ENCODE peak calls at places on chromosome 11, in six cellular contexts. One of them, this sample, is unnamed.

GRCh38 chr11:126485021-126485781 is 129.7 kb downstream of the ST3GAL4 start:
- DNase-seq in nephron progenitor cell: no peak
- DNase-seq in COR-L47: no peak
- DNase-seq in ELF-1: no peak
- DNase-seq in endothelial cell: no peak
- DNase-seq in stimulated activated CD4-positive, alpha-beta T cell treated with anti-CD3 and anti-CD28 coated beads, Interleukin-1b, Interleukin-23, amount 100 ng/mL, for 48 hours: no peak
- DNase-seq in this sample: no peak

GRCh38 chr11:131281316-131281715 is 89.1 kb upstream of the NTM start:
- DNase-seq in nephron progenitor cell: no peak
- DNase-seq in COR-L47: no peak
- DNase-seq in ELF-1: no peak
- DNase-seq in endothelial cell: no peak
- DNase-seq in stimulated activated CD4-positive, alpha-beta T cell treated with anti-CD3 and anti-CD28 coated beads, Interleukin-1b, Interleukin-23, amount 100 ng/mL, for 48 hours: no peak
- DNase-seq in this sample: no peak

GRCh38 chr11:79066456-79067354 is 374.1 kb downstream of the TENM4 start:
- DNase-seq in nephron progenitor cell: peak
- DNase-seq in COR-L47: no peak
- DNase-seq in ELF-1: peak
- DNase-seq in endothelial cell: no peak
- DNase-seq in stimulated activated CD4-positive, alpha-beta T cell treated with anti-CD3 and anti-CD28 coated beads, Interleukin-1b, Interleukin-23, amount 100 ng/mL, for 48 hours: no peak
- DNase-seq in this sample: no peak

GRCh38 chr11:34599406-34599901 is 21.4 kb upstream of the EHF start:
- DNase-seq in nephron progenitor cell: no peak
- DNase-seq in COR-L47: no peak
- DNase-seq in ELF-1: no peak
- DNase-seq in endothelial cell: no peak
- DNase-seq in stimulated activated CD4-positive, alpha-beta T cell treated with anti-CD3 and anti-CD28 coated beads, Interleukin-1b, Interleukin-23, amount 100 ng/mL, for 48 hours: no peak
- DNase-seq in this sample: no peak

GRCh38 chr11:132962026-132962425 is 570.3 kb downstream of the OPCML start:
- DNase-seq in nephron progenitor cell: no peak
- DNase-seq in COR-L47: no peak
- DNase-seq in ELF-1: peak
- DNase-seq in endothelial cell: no peak
- DNase-seq in stimulated activated CD4-positive, alpha-beta T cell treated with anti-CD3 and anti-CD28 coated beads, Interleukin-1b, Interleukin-23, amount 100 ng/mL, for 48 hours: no peak
- DNase-seq in this sample: no peak

GRCh38 chr11:100687032-100687629 is at the start of gene ARHGAP42:
- DNase-seq in nephron progenitor cell: peak
- DNase-seq in COR-L47: peak
- DNase-seq in ELF-1: peak
- DNase-seq in endothelial cell: peak
- DNase-seq in stimulated activated CD4-positive, alpha-beta T cell treated with anti-CD3 and anti-CD28 coated beads, Interleukin-1b, Interleukin-23, amount 100 ng/mL, for 48 hours: peak
- DNase-seq in this sample: peak

GRCh38 chr11:130470832-130471706 is 22.6 kb downstream of the ADAMTS15 start:
- DNase-seq in nephron progenitor cell: no peak
- DNase-seq in COR-L47: no peak
- DNase-seq in ELF-1: no peak
- DNase-seq in endothelial cell: no peak
- DNase-seq in stimulated activated CD4-positive, alpha-beta T cell treated with anti-CD3 and anti-CD28 coated beads, Interleukin-1b, Interleukin-23, amount 100 ng/mL, for 48 hours: no peak
- DNase-seq in this sample: no peak

GRCh38 chr11:57974830-57975229 is 48.9 kb upstream of the OR9Q1 start:
- DNase-seq in nephron progenitor cell: no peak
- DNase-seq in COR-L47: no peak
- DNase-seq in ELF-1: no peak
- DNase-seq in endothelial cell: no peak
- DNase-seq in stimulated activated CD4-positive, alpha-beta T cell treated with anti-CD3 and anti-CD28 coated beads, Interleukin-1b, Interleukin-23, amount 100 ng/mL, for 48 hours: no peak
- DNase-seq in this sample: no peak

GRCh38 chr11:6391548-6392134 is 1.4 kb downstream of the SMPD1 start:
- DNase-seq in nephron progenitor cell: no peak
- DNase-seq in COR-L47: peak
- DNase-seq in ELF-1: no peak
- DNase-seq in endothelial cell: no peak
- DNase-seq in stimulated activated CD4-positive, alpha-beta T cell treated with anti-CD3 and anti-CD28 coated beads, Interleukin-1b, Interleukin-23, amount 100 ng/mL, for 48 hours: no peak
- DNase-seq in this sample: no peak

GRCh38 chr11:90476442-90477007 is 253.7 kb upstream of the CHORDC1 start:
- DNase-seq in nephron progenitor cell: peak
- DNase-seq in COR-L47: peak
- DNase-seq in ELF-1: no peak
- DNase-seq in endothelial cell: peak
- DNase-seq in stimulated activated CD4-positive, alpha-beta T cell treated with anti-CD3 and anti-CD28 coated beads, Interleukin-1b, Interleukin-23, amount 100 ng/mL, for 48 hours: peak
- DNase-seq in this sample: peak

GRCh38 chr11:82225930-82226329 is 507.7 kb downstream of the FAM181B start:
- DNase-seq in nephron progenitor cell: no peak
- DNase-seq in COR-L47: peak
- DNase-seq in ELF-1: no peak
- DNase-seq in endothelial cell: no peak
- DNase-seq in stimulated activated CD4-positive, alpha-beta T cell treated with anti-CD3 and anti-CD28 coated beads, Interleukin-1b, Interleukin-23, amount 100 ng/mL, for 48 hours: no peak
- DNase-seq in this sample: no peak

GRCh38 chr11:72375241-72375640 is 59.1 kb downstream of the CLPB start:
- DNase-seq in nephron progenitor cell: no peak
- DNase-seq in COR-L47: no peak
- DNase-seq in ELF-1: no peak
- DNase-seq in endothelial cell: no peak
- DNase-seq in stimulated activated CD4-positive, alpha-beta T cell treated with anti-CD3 and anti-CD28 coated beads, Interleukin-1b, Interleukin-23, amount 100 ng/mL, for 48 hours: no peak
- DNase-seq in this sample: no peak

GRCh38 chr11:45133871-45134270 is 12.6 kb upstream of the PRDM11 start:
- DNase-seq in nephron progenitor cell: no peak
- DNase-seq in COR-L47: no peak
- DNase-seq in ELF-1: no peak
- DNase-seq in endothelial cell: no peak
- DNase-seq in stimulated activated CD4-positive, alpha-beta T cell treated with anti-CD3 and anti-CD28 coated beads, Interleukin-1b, Interleukin-23, amount 100 ng/mL, for 48 hours: no peak
- DNase-seq in this sample: no peak

GRCh38 chr11:113021111-113021510 is 59.9 kb downstream of the NCAM1 start:
- DNase-seq in nephron progenitor cell: no peak
- DNase-seq in COR-L47: no peak
- DNase-seq in ELF-1: no peak
- DNase-seq in endothelial cell: no peak
- DNase-seq in stimulated activated CD4-positive, alpha-beta T cell treated with anti-CD3 and anti-CD28 coated beads, Interleukin-1b, Interleukin-23, amount 100 ng/mL, for 48 hours: no peak
- DNase-seq in this sample: no peak

GRCh38 chr11:27401760-27402316 is 38.8 kb upstream of the CCDC34 start:
- DNase-seq in nephron progenitor cell: no peak
- DNase-seq in COR-L47: no peak
- DNase-seq in ELF-1: no peak
- DNase-seq in endothelial cell: no peak
- DNase-seq in stimulated activated CD4-positive, alpha-beta T cell treated with anti-CD3 and anti-CD28 coated beads, Interleukin-1b, Interleukin-23, amount 100 ng/mL, for 48 hours: no peak
- DNase-seq in this sample: no peak

GRCh38 chr11:1165256-1166041 is 7.7 kb downstream of the MUC5AC start:
- DNase-seq in nephron progenitor cell: no peak
- DNase-seq in COR-L47: no peak
- DNase-seq in ELF-1: no peak
- DNase-seq in endothelial cell: no peak
- DNase-seq in stimulated activated CD4-positive, alpha-beta T cell treated with anti-CD3 and anti-CD28 coated beads, Interleukin-1b, Interleukin-23, amount 100 ng/mL, for 48 hours: no peak
- DNase-seq in this sample: no peak

GRCh38 chr11:16512163-16512562 is 155.8 kb upstream of the SOX6 start:
- DNase-seq in nephron progenitor cell: no peak
- DNase-seq in COR-L47: no peak
- DNase-seq in ELF-1: no peak
- DNase-seq in endothelial cell: no peak
- DNase-seq in stimulated activated CD4-positive, alpha-beta T cell treated with anti-CD3 and anti-CD28 coated beads, Interleukin-1b, Interleukin-23, amount 100 ng/mL, for 48 hours: no peak
- DNase-seq in this sample: no peak

This sample was measured in activated CD8-positive, alpha-beta T cell treated with anti-CD3 and anti-CD28 coated beads for 36 hours.